ENCODE peak calls at places on chromosomes 2 and 18, in four cellular contexts. J is CD8-positive, alpha-beta T cell; G is activated CD4-positive, alpha-beta T cell treated with anti-CD3 and anti-CD28 coated beads for 4 hours; M is GM23248. C is an unnamed sample.

GRCh38 chr2:63840081-63840784 is 1.5 kb upstream of the UGP2 start:
- DNase-seq in G (peak), M (no peak), J (no peak), C (no peak)

GRCh38 chr18:36662000-36662399 is 166.8 kb downstream of the TPGS2 start:
- DNase-seq in J (no peak), G (no peak), M (peak), C (no peak)

GRCh38 chr18:50196261-50196660 is 1.3 kb upstream of the MYO5B start:
- DNase-seq in M (no peak), G (no peak), J (no peak), C (no peak)

GRCh38 chr18:21740724-21741510 is at the start of gene MIB1:
- DNase-seq in M (peak), J (peak), G (peak), C (peak)

GRCh38 chr2:239143858-239144712 is 256.7 kb downstream of the HDAC4 start:
- DNase-seq in G (peak), M (peak), J (no peak), C (peak)

GRCh38 chr2:206212673-206213513 is 53.2 kb downstream of the EEF1B2 start:
- DNase-seq in J (no peak), G (no peak), M (peak), C (no peak)

GRCh38 chr2:240604291-240604938 is 17.9 kb downstream of the CAPN10 start:
- DNase-seq in M (peak), J (no peak), G (no peak), C (no peak)

GRCh38 chr2:233412405-233412804 is 58.1 kb downstream of the DGKD start:
- DNase-seq in J (no peak), M (no peak), G (no peak), C (no peak)

GRCh38 chr2:203327582-203327917 is 644 bp upstream of the ABI2 start:
- DNase-seq in G (no peak), M (no peak), J (no peak), C (no peak)

GRCh38 chr2:238499731-238500570 is 73.2 kb downstream of the ASB1 start:
- DNase-seq in G (no peak), M (no peak), J (no peak), C (no peak)

C was measured in activated gamma-delta T cell treated with Interleukin-2 at 50 U/mL for 16 hours.